ENCODE peak calls at places on chromosomes 7 and 10, in seven cellular contexts. One of them, this sample, is unnamed.
A peak's percentile ranks its signal among the peaks of the same experiment; 100 is the strongest.

GRCh38 chr10:35640474-35640873 is 1.6 kb downstream of the FZD8 start:
- DNase-seq in endothelial cell of umbilical vein: peak; percentile 61
- DNase-seq in transverse colon: peak; percentile 68
- DNase-seq in CD4-positive, CD25-positive, alpha-beta regulatory T cell: no peak
- DNase-seq in mammary epithelial cell: peak; percentile 66
- DNase-seq in AG04450: peak; percentile 20
- DNase-seq in astrocyte: peak; percentile 61
- DNase-seq in this sample: peak; percentile 73

GRCh38 chr10:126939706-126940105 is 34.5 kb downstream of the DOCK1 start:
- DNase-seq in CD4-positive, CD25-positive, alpha-beta regulatory T cell: no peak
- DNase-seq in astrocyte: no peak
- DNase-seq in transverse colon: no peak
- DNase-seq in AG04450: no peak
- DNase-seq in mammary epithelial cell: no peak
- DNase-seq in endothelial cell of umbilical vein: no peak
- DNase-seq in this sample: no peak

GRCh38 chr7:93910076-93910994 is 4.0 kb downstream of the GNGT1 start:
- DNase-seq in transverse colon: no peak
- DNase-seq in astrocyte: peak; percentile 84
- DNase-seq in endothelial cell of umbilical vein: peak; percentile 86
- DNase-seq in AG04450: peak; percentile 27
- DNase-seq in CD4-positive, CD25-positive, alpha-beta regulatory T cell: no peak
- DNase-seq in mammary epithelial cell: no peak
- DNase-seq in this sample: peak; percentile 86

GRCh38 chr10:103838851-103839512 is 16.4 kb downstream of the SH3PXD2A start:
- DNase-seq in CD4-positive, CD25-positive, alpha-beta regulatory T cell: no peak
- DNase-seq in endothelial cell of umbilical vein: no peak
- DNase-seq in astrocyte: no peak
- DNase-seq in transverse colon: no peak
- DNase-seq in mammary epithelial cell: no peak
- DNase-seq in AG04450: no peak
- DNase-seq in this sample: no peak

GRCh38 chr10:116287906-116288501 is 15.0 kb upstream of the GFRA1 start:
- DNase-seq in CD4-positive, CD25-positive, alpha-beta regulatory T cell: no peak
- DNase-seq in transverse colon: peak; percentile 22
- DNase-seq in AG04450: peak; percentile 7
- DNase-seq in astrocyte: no peak
- DNase-seq in endothelial cell of umbilical vein: peak; percentile 51
- DNase-seq in mammary epithelial cell: no peak
- DNase-seq in this sample: peak; percentile 44

GRCh38 chr10:79268717-79269116 is 78.6 kb upstream of the PPIF start:
- DNase-seq in mammary epithelial cell: no peak
- DNase-seq in CD4-positive, CD25-positive, alpha-beta regulatory T cell: no peak
- DNase-seq in endothelial cell of umbilical vein: no peak
- DNase-seq in transverse colon: no peak
- DNase-seq in AG04450: no peak
- DNase-seq in astrocyte: no peak
- DNase-seq in this sample: no peak

GRCh38 chr7:93837245-93837644 is 53.3 kb downstream of the TFPI2 start:
- DNase-seq in transverse colon: no peak
- DNase-seq in CD4-positive, CD25-positive, alpha-beta regulatory T cell: no peak
- DNase-seq in AG04450: no peak
- DNase-seq in mammary epithelial cell: no peak
- DNase-seq in endothelial cell of umbilical vein: no peak
- DNase-seq in astrocyte: no peak
- DNase-seq in this sample: no peak

GRCh38 chr7:22660293-22660692 is 66.7 kb upstream of the IL6 start:
- DNase-seq in endothelial cell of umbilical vein: no peak
- DNase-seq in CD4-positive, CD25-positive, alpha-beta regulatory T cell: no peak
- DNase-seq in AG04450: no peak
- DNase-seq in astrocyte: no peak
- DNase-seq in mammary epithelial cell: no peak
- DNase-seq in transverse colon: no peak
- DNase-seq in this sample: no peak

GRCh38 chr7:28986028-28986427 is 27.9 kb upstream of the TRIL start:
- DNase-seq in transverse colon: no peak
- DNase-seq in astrocyte: no peak
- DNase-seq in mammary epithelial cell: no peak
- DNase-seq in AG04450: no peak
- DNase-seq in endothelial cell of umbilical vein: no peak
- DNase-seq in CD4-positive, CD25-positive, alpha-beta regulatory T cell: no peak
- DNase-seq in this sample: no peak

GRCh38 chr10:49230004-49230403 is 41.8 kb upstream of the TMEM273 start:
- DNase-seq in transverse colon: no peak
- DNase-seq in endothelial cell of umbilical vein: no peak
- DNase-seq in mammary epithelial cell: no peak
- DNase-seq in astrocyte: no peak
- DNase-seq in AG04450: no peak
- DNase-seq in CD4-positive, CD25-positive, alpha-beta regulatory T cell: no peak
- DNase-seq in this sample: no peak

GRCh38 chr10:51915031-51915542 is 215.7 kb upstream of the CSTF2T start:
- DNase-seq in AG04450: no peak
- DNase-seq in transverse colon: no peak
- DNase-seq in mammary epithelial cell: no peak
- DNase-seq in astrocyte: no peak
- DNase-seq in CD4-positive, CD25-positive, alpha-beta regulatory T cell: no peak
- DNase-seq in endothelial cell of umbilical vein: no peak
- DNase-seq in this sample: no peak

GRCh38 chr10:114766470-114766869 is 55.1 kb upstream of the FHIP2A start:
- DNase-seq in astrocyte: no peak
- DNase-seq in CD4-positive, CD25-positive, alpha-beta regulatory T cell: no peak
- DNase-seq in endothelial cell of umbilical vein: no peak
- DNase-seq in mammary epithelial cell: no peak
- DNase-seq in AG04450: no peak
- DNase-seq in transverse colon: peak; percentile 30
- DNase-seq in this sample: peak; percentile 30

GRCh38 chr10:123608047-123608446 is 58.1 kb upstream of the GPR26 start:
- DNase-seq in endothelial cell of umbilical vein: no peak
- DNase-seq in transverse colon: no peak
- DNase-seq in mammary epithelial cell: no peak
- DNase-seq in astrocyte: no peak
- DNase-seq in AG04450: no peak
- DNase-seq in CD4-positive, CD25-positive, alpha-beta regulatory T cell: no peak
- DNase-seq in this sample: no peak

GRCh38 chr10:26821699-26822542 is 38.8 kb downstream of the ABI1 start:
- DNase-seq in endothelial cell of umbilical vein: no peak
- DNase-seq in transverse colon: no peak
- DNase-seq in AG04450: no peak
- DNase-seq in CD4-positive, CD25-positive, alpha-beta regulatory T cell: no peak
- DNase-seq in mammary epithelial cell: no peak
- DNase-seq in astrocyte: peak; percentile 37
- DNase-seq in this sample: peak; percentile 47

GRCh38 chr7:134585897-134586296 is 37.0 kb downstream of the AKR1B15 start:
- DNase-seq in AG04450: no peak
- DNase-seq in CD4-positive, CD25-positive, alpha-beta regulatory T cell: no peak
- DNase-seq in mammary epithelial cell: no peak
- DNase-seq in transverse colon: no peak
- DNase-seq in endothelial cell of umbilical vein: no peak
- DNase-seq in astrocyte: no peak
- DNase-seq in this sample: no peak

GRCh38 chr7:148288592-148289151 is 301.9 kb upstream of the C7orf33 start:
- DNase-seq in endothelial cell of umbilical vein: no peak
- DNase-seq in mammary epithelial cell: no peak
- DNase-seq in CD4-positive, CD25-positive, alpha-beta regulatory T cell: no peak
- DNase-seq in transverse colon: no peak
- DNase-seq in astrocyte: no peak
- DNase-seq in AG04450: no peak
- DNase-seq in this sample: no peak
- H3K27ac ChIP-seq in endothelial cell of umbilical vein: no peak overlapping the region
- H3K27ac ChIP-seq in mammary epithelial cell: no peak overlapping the region
- H3K27ac ChIP-seq in CD4-positive, CD25-positive, alpha-beta regulatory T cell: no peak overlapping the region
- H3K27ac ChIP-seq in transverse colon: no peak overlapping the region
- H3K27ac ChIP-seq in astrocyte: no peak overlapping the region
- H3K27ac ChIP-seq in AG04450: no peak overlapping the region
- H3K27ac ChIP-seq in this sample: no peak overlapping the region

DNA sequence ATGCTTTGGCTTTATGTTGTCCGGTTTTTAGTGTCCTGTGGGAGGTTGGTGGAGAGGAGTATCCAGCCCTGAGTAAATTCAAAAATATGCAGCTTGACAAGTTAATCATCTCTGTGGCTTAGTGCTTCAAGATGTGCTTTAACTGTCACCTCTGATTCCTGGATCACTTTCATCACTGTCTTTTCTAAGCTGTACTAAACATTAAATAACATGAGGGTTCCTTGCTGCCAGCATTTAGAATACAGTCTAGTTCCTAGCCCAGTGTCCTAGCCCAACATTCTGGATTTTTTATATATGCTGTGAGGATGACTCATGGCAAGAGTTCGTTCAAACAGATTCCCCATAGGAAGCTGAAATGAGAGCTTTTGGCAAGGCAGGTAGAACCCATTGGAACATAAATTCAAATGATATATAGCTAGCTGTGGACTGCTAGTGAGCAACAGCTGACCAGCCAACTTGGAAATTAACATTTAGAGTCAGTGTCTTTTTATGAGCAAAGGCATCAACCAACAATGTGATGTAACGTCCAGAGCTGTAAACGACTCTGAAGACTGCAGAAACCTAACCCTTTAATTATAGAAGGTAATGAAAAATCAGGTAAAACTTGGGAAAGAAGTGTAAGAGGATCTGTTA is 80.6 kb upstream of the OIT3 start:
- DNase-seq in transverse colon: no peak
- DNase-seq in AG04450: no peak
- DNase-seq in CD4-positive, CD25-positive, alpha-beta regulatory T cell: no peak
- DNase-seq in endothelial cell of umbilical vein: peak; percentile 57
- DNase-seq in mammary epithelial cell: peak; percentile 78
- DNase-seq in astrocyte: peak; percentile 72
- DNase-seq in this sample: peak; percentile 81
- H3K27ac ChIP-seq in transverse colon: no peak overlapping the region
- H3K27ac ChIP-seq in AG04450: peak overlapping the region; percentile 4
- H3K27ac ChIP-seq in CD4-positive, CD25-positive, alpha-beta regulatory T cell: no peak overlapping the region
- H3K27ac ChIP-seq in endothelial cell of umbilical vein: no peak overlapping the region
- H3K27ac ChIP-seq in mammary epithelial cell: peak overlapping the region; percentile 61
- H3K27ac ChIP-seq in astrocyte: peak overlapping the region; percentile 32
- H3K27ac ChIP-seq in this sample: peak overlapping the region; percentile 52

DNA sequence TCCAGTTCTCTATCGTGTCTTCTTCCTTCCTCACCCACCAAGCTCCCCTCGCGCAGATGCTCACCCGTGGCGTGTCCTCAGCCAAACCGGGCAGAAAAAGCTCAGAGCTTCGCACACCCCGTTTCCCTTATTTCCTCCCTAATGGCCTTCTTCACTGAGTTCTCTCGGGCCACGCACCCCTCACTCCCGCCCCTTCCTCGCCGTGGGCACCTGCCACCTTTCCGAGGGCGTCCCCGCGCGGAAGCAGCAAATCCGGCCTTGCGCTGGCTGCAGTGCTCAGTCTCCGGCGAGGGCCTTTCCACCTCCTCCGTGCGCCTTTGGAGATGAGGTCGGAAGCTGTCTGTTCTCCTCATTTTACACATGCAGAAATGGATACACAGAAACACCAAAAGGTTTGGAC is 12.4 kb upstream of the CALML3 start:
- DNase-seq in transverse colon: no peak
- DNase-seq in CD4-positive, CD25-positive, alpha-beta regulatory T cell: no peak
- DNase-seq in astrocyte: no peak
- DNase-seq in mammary epithelial cell: no peak
- DNase-seq in endothelial cell of umbilical vein: no peak
- DNase-seq in AG04450: no peak
- DNase-seq in this sample: no peak
- H3K27ac ChIP-seq in transverse colon: no peak overlapping the region
- H3K27ac ChIP-seq in CD4-positive, CD25-positive, alpha-beta regulatory T cell: no peak overlapping the region
- H3K27ac ChIP-seq in astrocyte: no peak overlapping the region
- H3K27ac ChIP-seq in mammary epithelial cell: no peak overlapping the region
- H3K27ac ChIP-seq in endothelial cell of umbilical vein: no peak overlapping the region
- H3K27ac ChIP-seq in AG04450: no peak overlapping the region
- H3K27ac ChIP-seq in this sample: no peak overlapping the region

GRCh38 chr7:111982804-111983203 is 223.4 kb downstream of the DOCK4 start:
- DNase-seq in astrocyte: peak; percentile 48
- DNase-seq in mammary epithelial cell: no peak
- DNase-seq in CD4-positive, CD25-positive, alpha-beta regulatory T cell: no peak
- DNase-seq in transverse colon: no peak
- DNase-seq in AG04450: peak; percentile 10
- DNase-seq in endothelial cell of umbilical vein: no peak
- DNase-seq in this sample: no peak

GRCh38 chr7:111990597-111990996 is 215.6 kb downstream of the DOCK4 start:
- DNase-seq in astrocyte: no peak
- DNase-seq in AG04450: no peak
- DNase-seq in endothelial cell of umbilical vein: no peak
- DNase-seq in mammary epithelial cell: no peak
- DNase-seq in transverse colon: no peak
- DNase-seq in CD4-positive, CD25-positive, alpha-beta regulatory T cell: no peak
- DNase-seq in this sample: no peak

GRCh38 chr7:111987115-111987826 is 218.9 kb downstream of the DOCK4 start:
- DNase-seq in mammary epithelial cell: peak; percentile 62
- DNase-seq in astrocyte: peak; percentile 59
- DNase-seq in endothelial cell of umbilical vein: peak; percentile 83
- DNase-seq in AG04450: no peak
- DNase-seq in transverse colon: no peak
- DNase-seq in CD4-positive, CD25-positive, alpha-beta regulatory T cell: no peak
- DNase-seq in this sample: peak; percentile 65

GRCh38 chr7:111985802-111986201 is 220.4 kb downstream of the DOCK4 start:
- DNase-seq in AG04450: no peak
- DNase-seq in astrocyte: no peak
- DNase-seq in transverse colon: no peak
- DNase-seq in CD4-positive, CD25-positive, alpha-beta regulatory T cell: no peak
- DNase-seq in mammary epithelial cell: peak; percentile 62
- DNase-seq in endothelial cell of umbilical vein: no peak
- DNase-seq in this sample: no peak

GRCh38 chr7:111986601-111987000 is 219.6 kb downstream of the DOCK4 start:
- DNase-seq in CD4-positive, CD25-positive, alpha-beta regulatory T cell: no peak
- DNase-seq in AG04450: no peak
- DNase-seq in mammary epithelial cell: no peak
- DNase-seq in transverse colon: no peak
- DNase-seq in astrocyte: no peak
- DNase-seq in endothelial cell of umbilical vein: no peak
- DNase-seq in this sample: peak; percentile 16
- H3K27ac ChIP-seq in CD4-positive, CD25-positive, alpha-beta regulatory T cell: no peak overlapping the region
- H3K27ac ChIP-seq in AG04450: no peak overlapping the region
- H3K27ac ChIP-seq in mammary epithelial cell: no peak overlapping the region
- H3K27ac ChIP-seq in transverse colon: no peak overlapping the region
- H3K27ac ChIP-seq in astrocyte: no peak overlapping the region
- H3K27ac ChIP-seq in endothelial cell of umbilical vein: peak overlapping the region; percentile 89
- H3K27ac ChIP-seq in this sample: no peak overlapping the region

DNA sequence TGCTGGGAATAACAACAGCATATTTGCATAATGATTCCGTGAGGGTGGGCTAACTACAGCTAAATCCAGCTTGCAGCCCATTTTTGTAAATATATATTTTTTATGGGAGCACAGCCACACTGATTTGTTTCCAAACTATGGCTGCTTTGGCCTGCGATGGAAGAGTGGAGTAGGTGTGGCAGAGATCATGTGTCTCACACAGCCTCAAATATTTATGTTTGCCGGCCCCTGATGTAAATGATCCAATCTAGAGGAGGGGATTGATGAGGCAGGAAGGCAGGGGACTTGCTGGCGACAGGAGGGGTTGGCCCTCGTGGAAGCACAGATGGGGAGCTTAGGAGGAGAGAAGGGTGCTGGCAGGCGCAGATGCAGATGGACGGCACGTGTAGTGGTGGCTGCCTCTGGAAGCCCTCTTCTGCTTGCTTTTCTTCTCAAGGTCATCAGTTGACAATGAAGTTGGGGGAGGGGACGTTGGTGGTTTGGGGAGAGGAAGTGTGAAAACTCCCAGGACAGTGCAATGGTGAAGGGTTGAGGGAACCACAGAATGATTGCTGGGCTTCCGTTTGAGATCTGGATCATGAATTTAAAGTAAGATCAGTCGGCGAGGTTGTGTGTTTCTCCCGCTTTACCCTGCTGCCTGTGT is 15.4 kb downstream of the COL13A1 start:
- DNase-seq in endothelial cell of umbilical vein: no peak
- DNase-seq in AG04450: no peak
- DNase-seq in mammary epithelial cell: no peak
- DNase-seq in CD4-positive, CD25-positive, alpha-beta regulatory T cell: no peak
- DNase-seq in astrocyte: no peak
- DNase-seq in transverse colon: no peak
- DNase-seq in this sample: no peak
- H3K27ac ChIP-seq in endothelial cell of umbilical vein: no peak overlapping the region
- H3K27ac ChIP-seq in AG04450: no peak overlapping the region
- H3K27ac ChIP-seq in mammary epithelial cell: no peak overlapping the region
- H3K27ac ChIP-seq in CD4-positive, CD25-positive, alpha-beta regulatory T cell: no peak overlapping the region
- H3K27ac ChIP-seq in astrocyte: no peak overlapping the region
- H3K27ac ChIP-seq in transverse colon: no peak overlapping the region
- H3K27ac ChIP-seq in this sample: peak overlapping the region; percentile 41

GRCh38 chr7:131210618-131211017 is 117.1 kb upstream of the MKLN1 start:
- DNase-seq in mammary epithelial cell: no peak
- DNase-seq in AG04450: no peak
- DNase-seq in astrocyte: no peak
- DNase-seq in endothelial cell of umbilical vein: no peak
- DNase-seq in transverse colon: no peak
- DNase-seq in CD4-positive, CD25-positive, alpha-beta regulatory T cell: no peak
- DNase-seq in this sample: no peak
- H3K27ac ChIP-seq in mammary epithelial cell: no peak overlapping the region
- H3K27ac ChIP-seq in AG04450: no peak overlapping the region
- H3K27ac ChIP-seq in astrocyte: no peak overlapping the region
- H3K27ac ChIP-seq in endothelial cell of umbilical vein: no peak overlapping the region
- H3K27ac ChIP-seq in transverse colon: no peak overlapping the region
- H3K27ac ChIP-seq in CD4-positive, CD25-positive, alpha-beta regulatory T cell: no peak overlapping the region
- H3K27ac ChIP-seq in this sample: no peak overlapping the region

This sample was measured in fibroblast of lung.